ENCODE peak calls at places on chromosome 19, in four cellular contexts. Y is WTC11; H is CD8-positive, alpha-beta T cell; F is mesothelial cell of epicardium. C is an unnamed sample.

GRCh38 chr19:35268546-35269424 is at the start of gene USF2:
- DNase-seq in Y (peak), H (peak), F (peak), C (peak)

GRCh38 chr19:56111601-56112312 is 9.3 kb downstream of the ZNF787 start:
- DNase-seq in Y (no peak), H (peak), F (no peak), C (no peak)

GRCh38 chr19:48491793-48492123 is 19.9 kb downstream of the LMTK3 start:
- DNase-seq in Y (peak), H (no peak), F (no peak), C (no peak)

GRCh38 chr19:18280247-18281081 is 958 bp downstream of the JUND start:
- DNase-seq in Y (peak), H (peak), F (peak), C (peak)

GRCh38 chr19:58455306-58455705 is 3.9 kb downstream of the ZNF324B start:
- DNase-seq in Y (no peak), H (no peak), F (no peak), C (no peak)

GRCh38 chr19:35587326-35587725 is 1.4 kb downstream of the PMIS2 start:
- DNase-seq in Y (no peak), H (no peak), F (no peak), C (no peak)

GRCh38 chr19:34459614-34460013 is 21.9 kb upstream of the WTIP start:
- DNase-seq in Y (no peak), H (no peak), F (no peak), C (no peak)

GRCh38 chr19:15248648-15249559 is 16.7 kb upstream of the EPHX3 start:
- DNase-seq in Y (no peak), H (no peak), F (no peak), C (peak)

GRCh38 chr19:45125360-45125759 is 32.4 kb downstream of the PPP1R37 start:
- DNase-seq in Y (no peak), H (no peak), F (no peak), C (no peak)

GRCh38 chr19:15129856-15130580 is 22.8 kb downstream of the SYDE1 start:
- DNase-seq in Y (no peak), H (no peak), F (no peak), C (no peak)

GRCh38 chr19:6720369-6721112 is at the start of gene C3:
- DNase-seq in Y (no peak), H (no peak), F (no peak), C (peak)

GRCh38 chr19:8090932-8091331 is 38.4 kb downstream of the CCL25 start:
- DNase-seq in Y (no peak), H (no peak), F (no peak), C (no peak)

GRCh38 chr19:35249146-35249847 is 495 bp downstream of the LSR start:
- DNase-seq in Y (no peak), H (no peak), F (no peak), C (no peak)

GRCh38 chr19:15810335-15810734 is 5.1 kb downstream of the OR10H1 start:
- DNase-seq in Y (no peak), H (no peak), F (no peak), C (no peak)

GRCh38 chr19:55189424-55189823 is 9.3 kb upstream of the SYT5 start:
- DNase-seq in Y (no peak), H (no peak), F (no peak), C (peak)

GRCh38 chr19:5696196-5697021 is 6.3 kb downstream of the RPL36 start:
- DNase-seq in Y (no peak), H (no peak), F (no peak), C (no peak)

GRCh38 chr19:54345938-54346386 is 7.0 kb upstream of the LILRA4 start:
- DNase-seq in Y (no peak), H (no peak), F (no peak), C (no peak)

GRCh38 chr19:4722671-4723464 is 774 bp downstream of the DPP9 start:
- DNase-seq in Y (no peak), H (no peak), F (no peak), C (no peak)

GRCh38 chr19:3075605-3076431 is 13.5 kb upstream of the TLE5 start:
- DNase-seq in Y (peak), H (peak), F (peak), C (no peak)

GRCh38 chr19:4713384-4713951 is 10.2 kb downstream of the DPP9 start:
- DNase-seq in Y (no peak), H (no peak), F (no peak), C (peak)

GRCh38 chr19:17095141-17095919 is 19.8 kb downstream of the MYO9B start:
- DNase-seq in Y (no peak), H (no peak), F (no peak), C (no peak)

GRCh38 chr19:6723738-6724137 is 3.3 kb upstream of the C3 start:
- DNase-seq in Y (no peak), H (no peak), F (no peak), C (no peak)

GRCh38 chr19:55133639-55134444 is 15.2 kb downstream of the TNNT1 start:
- DNase-seq in Y (no peak), H (no peak), F (no peak), C (no peak)

GRCh38 chr19:32662186-32662585 is 12.8 kb downstream of the ANKRD27 start:
- DNase-seq in Y (no peak), H (no peak), F (no peak), C (peak)

GRCh38 chr19:2607712-2608601 is 94.5 kb downstream of the GNG7 start:
- DNase-seq in Y (no peak), H (peak), F (no peak), C (no peak)

GRCh38 chr19:38003427-38004099 is 96.6 kb downstream of the SIPA1L3 start:
- DNase-seq in Y (peak), H (no peak), F (peak), C (peak)

GRCh38 chr19:4229179-4229931 is at the start of gene EBI3:
- DNase-seq in Y (no peak), H (no peak), F (no peak), C (no peak)

GRCh38 chr19:47779524-47780214 is 1.2 kb downstream of the SELENOW start:
- DNase-seq in Y (no peak), H (no peak), F (no peak), C (no peak)

GRCh38 chr19:22332924-22333323 is 46.7 kb downstream of the ZNF729 start:
- DNase-seq in Y (no peak), H (no peak), F (no peak), C (no peak)

GRCh38 chr19:13036366-13036976 is 41.2 kb downstream of the NFIX start:
- DNase-seq in Y (no peak), H (no peak), F (no peak), C (peak)
- TF ChIP-seq CTCF in Y (no peak), H (no peak), F (no peak), C (peak)

GRCh38 chr19:31355330-31356289 is 6.4 kb upstream of the TSHZ3 start:
- DNase-seq in Y (peak), H (no peak), F (no peak), C (no peak)

GRCh38 chr19:31354919-31355318 is 5.7 kb upstream of the TSHZ3 start:
- DNase-seq in Y (no peak), H (no peak), F (no peak), C (no peak)

GRCh38 chr19:31356587-31357314 is 7.5 kb upstream of the TSHZ3 start:
- DNase-seq in Y (peak), H (no peak), F (no peak), C (no peak)

GRCh38 chr19:31354316-31354715 is 5.1 kb upstream of the TSHZ3 start:
- DNase-seq in Y (no peak), H (no peak), F (no peak), C (no peak)

DNA sequence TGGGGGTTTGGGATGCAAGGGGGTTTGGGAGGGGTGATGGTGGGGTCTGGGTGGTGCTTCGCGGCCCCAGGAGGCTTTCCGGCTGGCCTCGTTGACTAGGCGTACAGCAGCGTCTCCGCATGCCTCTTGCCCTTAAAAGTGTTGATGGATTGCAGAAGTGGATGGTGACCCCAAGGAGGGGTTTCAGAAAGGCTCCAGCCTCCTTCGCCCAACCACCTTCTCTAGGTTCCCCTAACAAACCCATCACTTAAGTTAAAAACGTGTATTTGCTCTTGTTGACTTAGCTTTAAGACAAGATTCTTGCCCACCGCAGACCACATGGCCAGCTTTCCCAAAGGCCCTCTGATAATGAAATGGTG is 8.1 kb upstream of the TSHZ3 start:
- DNase-seq in Y (no peak), H (no peak), F (no peak), C (no peak)
- TF ChIP-seq CTCF in Y (no peak), H (peak), F (no peak), C (no peak)

GRCh38 chr19:29533578-29534544 is 8.1 kb downstream of the VSTM2B start:
- DNase-seq in Y (no peak), H (no peak), F (peak), C (no peak)

GRCh38 chr19:29537601-29538000 is 11.8 kb downstream of the VSTM2B start:
- DNase-seq in Y (no peak), H (no peak), F (peak), C (no peak)

GRCh38 chr19:29535432-29535831 is 9.6 kb downstream of the VSTM2B start:
- DNase-seq in Y (peak), H (no peak), F (no peak), C (no peak)

GRCh38 chr19:29537181-29537580 is 11.4 kb downstream of the VSTM2B start:
- DNase-seq in Y (no peak), H (no peak), F (no peak), C (no peak)

GRCh38 chr19:29535984-29536508 is 10.3 kb downstream of the VSTM2B start:
- DNase-seq in Y (no peak), H (no peak), F (no peak), C (no peak)
- TF ChIP-seq CTCF in Y (no peak), H (no peak), F (no peak), C (no peak)

GRCh38 chr19:42149447-42150202 is 17.4 kb upstream of the POU2F2 start:
- DNase-seq in Y (peak), H (no peak), F (no peak), C (no peak)
- TF ChIP-seq CTCF in Y (no peak), H (no peak), F (no peak), C (no peak)

DNA sequence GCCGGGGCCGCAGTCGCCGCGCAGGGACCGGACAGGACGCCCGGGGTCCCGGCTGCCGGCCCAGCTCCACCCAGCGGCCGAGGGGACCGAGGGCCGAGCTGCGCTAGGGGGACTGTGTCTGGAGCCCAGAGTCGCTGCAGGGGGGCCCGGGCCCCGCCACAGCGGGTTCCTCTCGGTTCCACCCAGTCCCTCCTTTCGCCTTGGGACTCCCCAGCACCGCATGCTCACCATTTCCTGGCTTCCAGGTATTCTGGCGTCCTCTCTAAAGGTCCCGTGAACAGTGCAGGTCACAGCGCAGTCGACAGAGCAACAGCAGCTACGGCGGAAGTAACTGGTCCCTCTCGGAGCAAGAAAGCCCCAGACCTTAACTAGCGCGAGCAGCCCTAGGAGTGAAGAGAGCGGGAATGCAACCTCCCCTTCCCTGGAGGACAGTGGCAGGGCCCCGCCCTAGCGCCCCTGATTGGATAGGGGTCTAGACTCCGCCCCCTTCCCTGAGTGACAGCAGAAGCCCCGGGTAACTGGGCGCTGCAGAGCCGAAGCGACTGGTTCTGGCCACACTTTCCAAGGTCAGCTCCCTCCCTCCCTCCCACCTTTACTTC is at the start of gene ZNF878:
- DNase-seq in Y (peak), H (peak), F (peak), C (peak)
- TF ChIP-seq CTCF in Y (no peak), H (no peak), F (no peak), C (no peak)

GRCh38 chr19:29014857-29015436 is 198.0 kb downstream of the UQCRFS1 start:
- DNase-seq in Y (no peak), H (no peak), F (no peak), C (peak)
- TF ChIP-seq CTCF in Y (no peak), H (no peak), F (no peak), C (peak)

DNA sequence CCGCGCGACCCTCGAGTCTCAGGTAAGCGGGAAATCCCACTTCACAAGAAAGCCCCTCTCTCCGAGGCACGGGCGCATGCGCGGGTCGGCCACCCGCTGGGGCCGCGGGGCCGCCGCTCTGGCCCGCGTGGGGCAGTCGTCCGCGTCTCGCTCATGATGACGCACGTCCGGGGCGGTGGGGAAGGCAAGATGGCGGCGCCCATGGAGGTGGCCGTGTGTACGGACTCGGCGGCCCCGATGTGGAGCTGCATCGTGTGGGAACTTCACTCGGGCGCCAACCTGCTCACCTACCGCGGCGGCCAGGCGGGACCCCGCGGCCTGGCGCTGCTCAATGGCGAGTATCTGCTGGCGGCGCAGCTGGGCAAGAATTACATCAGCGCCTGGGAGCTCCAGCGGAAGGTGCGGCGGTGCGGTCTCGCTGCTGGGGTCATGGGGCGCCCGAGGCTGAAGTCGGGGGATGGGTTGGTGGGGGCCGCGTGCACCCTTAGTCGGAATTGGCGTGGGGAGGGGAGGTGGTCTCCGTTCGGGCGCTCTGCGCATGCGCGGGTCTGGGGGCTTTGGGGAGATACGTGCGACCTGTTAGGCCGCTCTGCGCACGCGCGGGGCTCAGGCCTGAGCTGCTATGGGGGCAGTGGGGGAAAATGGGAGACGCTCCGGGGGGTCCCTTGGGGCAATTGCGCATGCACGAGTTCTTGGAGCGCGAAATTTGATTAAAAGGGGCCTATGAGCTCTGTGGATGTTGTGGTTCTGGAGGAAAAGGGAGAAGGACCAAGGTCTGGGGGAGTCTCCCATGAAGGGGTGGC is at the start of gene WDR18:
- DNase-seq in Y (peak), H (peak), F (peak), C (peak)
- TF ChIP-seq CTCF in Y (no peak), H (no peak), F (peak), C (peak)

DNA sequence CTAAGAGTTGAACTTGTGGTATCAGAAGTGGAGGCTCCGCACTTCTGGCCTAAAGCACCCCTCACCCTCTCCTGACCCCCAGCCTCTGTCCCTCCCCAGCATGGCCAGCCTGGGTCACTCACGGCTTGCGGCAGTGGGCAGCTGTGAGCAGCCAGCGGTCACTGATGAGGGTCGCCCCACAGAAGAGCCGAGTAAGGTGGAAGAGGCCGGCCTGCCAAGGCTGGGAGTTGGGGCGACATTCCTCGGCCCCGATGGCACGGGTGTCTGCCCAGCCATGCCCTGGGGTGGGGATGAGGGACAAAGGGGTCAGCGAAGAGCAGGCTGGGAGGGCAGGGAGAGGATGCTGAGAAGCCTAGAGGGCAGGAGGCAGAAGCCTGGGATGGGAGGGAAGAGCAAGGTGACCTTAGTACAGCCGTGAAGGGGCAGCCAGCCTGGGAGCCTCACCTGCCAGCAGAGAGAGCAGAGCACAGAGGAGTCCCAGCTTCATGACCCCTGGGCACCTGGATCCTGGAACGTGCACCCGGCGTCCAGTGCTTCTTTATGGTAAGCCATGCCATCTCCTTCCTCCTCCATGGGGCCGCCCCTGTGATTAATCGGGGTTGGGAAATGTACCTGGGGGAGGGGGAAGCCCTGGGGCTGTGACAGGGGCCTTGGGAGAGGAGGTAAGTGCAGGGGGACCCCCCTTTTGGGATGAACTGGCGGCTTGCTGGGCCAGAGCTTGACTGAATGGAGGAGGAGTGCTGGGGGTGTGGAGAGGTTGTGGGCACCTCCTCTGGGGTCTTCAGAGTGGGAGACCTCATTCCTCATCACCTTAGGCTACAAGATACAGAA is 7.9 kb upstream of the KLK8 start:
- DNase-seq in Y (no peak), H (no peak), F (no peak), C (no peak)
- TF ChIP-seq CTCF in Y (no peak), H (no peak), F (no peak), C (no peak)

DNA sequence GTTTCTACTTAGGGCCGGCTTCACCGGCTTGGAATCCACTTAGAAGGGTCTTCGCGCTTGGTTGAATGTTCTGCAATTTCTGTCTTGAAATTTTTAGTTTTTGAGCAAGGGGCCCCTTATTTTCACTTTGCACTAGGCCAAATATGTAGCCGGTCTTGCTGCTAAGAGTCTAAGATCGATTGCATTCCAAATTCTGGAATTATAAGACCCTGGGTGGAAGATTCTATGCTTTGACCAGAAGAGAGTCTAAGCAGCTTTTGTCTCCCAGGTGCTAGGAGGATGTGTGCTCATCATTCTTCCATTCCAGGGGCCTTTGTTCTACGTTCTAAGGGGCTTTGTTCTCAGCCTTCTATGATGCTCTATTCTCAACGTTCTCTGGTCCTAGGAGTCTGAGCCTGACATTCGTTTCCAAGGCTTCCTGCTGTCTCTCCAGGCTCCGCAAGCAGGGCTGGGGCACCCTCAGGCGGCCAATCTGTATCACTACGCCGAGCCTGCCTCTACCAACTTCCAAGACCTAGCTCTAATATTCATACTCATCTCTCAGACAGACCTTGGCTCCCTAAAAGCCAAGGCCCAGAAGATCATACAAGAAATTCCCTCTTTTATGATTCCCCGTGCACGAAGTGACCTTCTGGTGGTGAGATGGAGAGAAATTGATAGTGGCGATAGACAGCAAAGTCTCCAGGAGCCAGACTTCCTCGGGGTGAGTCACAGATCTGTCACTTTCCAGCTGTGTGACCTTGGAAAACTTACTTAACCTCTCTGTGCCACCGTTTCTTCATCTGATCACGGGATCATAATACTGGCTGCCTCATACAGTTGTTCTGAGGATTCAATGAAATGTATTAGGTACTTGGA is 982 bp upstream of the DACT3 start:
- DNase-seq in Y (peak), H (peak), F (peak), C (peak)
- TF ChIP-seq CTCF in Y (peak), H (peak), F (peak), C (peak)

C was measured in HFFc6.